ENCODE peak calls at places on chromosome 17, in four cellular contexts. F is omental fat pad; K is CD8-positive, alpha-beta memory T cell; C is activated CD8-positive, alpha-beta memory T cell treated with anti-CD3 and anti-CD28 coated beads, Interleukin-2, amount 10 ng/mL, durations not matched to agents 7 days and 5 days. N is an unnamed sample.

GRCh38 chr17:43857141-43857540 is 10.2 kb downstream of the CD300LG start:
- DNase-seq in F (no peak), K (no peak), C (no peak), N (no peak)

GRCh38 chr17:75830168-75831031 is 13.8 kb downstream of the UNC13D start:
- DNase-seq in F (no peak), K (no peak), C (no peak), N (peak)

GRCh38 chr17:33562792-33563191 is 269.7 kb upstream of the ASIC2 start:
- DNase-seq in F (no peak), K (no peak), C (no peak), N (no peak)

GRCh38 chr17:41530062-41531048 is 2.2 kb upstream of the KRT19 start:
- DNase-seq in F (peak), K (no peak), C (no peak), N (no peak)

GRCh38 chr17:52145496-52145895 is 13.0 kb downstream of the CA10 start:
- DNase-seq in F (no peak), K (no peak), C (no peak), N (no peak)

GRCh38 chr17:82888583-82889495 is 49.0 kb upstream of the ZNF750 start:
- DNase-seq in F (no peak), K (no peak), C (no peak), N (no peak)

GRCh38 chr17:64502021-64502420 is 4.1 kb downstream of the DDX5 start:
- DNase-seq in F (no peak), K (no peak), C (no peak), N (no peak)

GRCh38 chr17:48228720-48229119 is 121.2 kb downstream of the SNX11 start:
- DNase-seq in F (no peak), K (no peak), C (no peak), N (no peak)

GRCh38 chr17:7922499-7923289 is 6.6 kb upstream of the RNF227 start:
- DNase-seq in F (peak), K (peak), C (peak), N (peak)

GRCh38 chr17:72667096-72668063 is 425.1 kb downstream of the SLC39A11 start:
- DNase-seq in F (no peak), K (no peak), C (no peak), N (no peak)

GRCh38 chr17:65198653-65199382 is 61.6 kb downstream of the RGS9 start:
- DNase-seq in F (no peak), K (peak), C (no peak), N (no peak)

GRCh38 chr17:36459601-36460000 is 26.9 kb upstream of the ZNHIT3 start:
- DNase-seq in F (no peak), K (no peak), C (no peak), N (no peak)

GRCh38 chr17:82940226-82941020 is 100.6 kb upstream of the ZNF750 start:
- DNase-seq in F (no peak), K (no peak), C (no peak), N (no peak)

GRCh38 chr17:59851431-59852375 is 41.0 kb downstream of the TUBD1 start:
- DNase-seq in F (no peak), K (no peak), C (no peak), N (no peak)

GRCh38 chr17:43477832-43478634 is 5.7 kb upstream of the DHX8 start:
- DNase-seq in F (no peak), K (no peak), C (no peak), N (no peak)

GRCh38 chr17:79413591-79413990 is 197.3 kb downstream of the RBFOX3 start:
- DNase-seq in F (no peak), K (no peak), C (no peak), N (no peak)

GRCh38 chr17:47889734-47890529 is 6.1 kb upstream of the SP2 start:
- DNase-seq in F (peak), K (peak), C (peak), N (peak)

GRCh38 chr17:50184057-50184456 is 17.4 kb downstream of the COL1A1 start:
- DNase-seq in F (no peak), K (no peak), C (no peak), N (no peak)

GRCh38 chr17:40517286-40517662 is 15.9 kb upstream of the TNS4 start:
- DNase-seq in F (no peak), K (no peak), C (no peak), N (no peak)

GRCh38 chr17:39820541-39820940 is 43.6 kb downstream of the IKZF3 start:
- DNase-seq in F (no peak), K (no peak), C (no peak), N (no peak)

GRCh38 chr17:81939881-81940385 is 2.8 kb upstream of the PYCR1 start:
- DNase-seq in F (no peak), K (no peak), C (no peak), N (no peak)

GRCh38 chr17:79930077-79930785 is 91.0 kb upstream of the CBX4 start:
- DNase-seq in F (no peak), K (no peak), C (no peak), N (no peak)

N was measured in T-helper 9 cell.